ENCODE peak calls at places on chromosome 12, in eight cellular contexts. M, L, U, R, P, N, W and Q are unnamed samples. For H3K4me1, the result is how much of the 10 kb centered on the place peaks cover.

GRCh38 chr12:57476162-57476992 is 3.3 kb downstream of the ARHGAP9 start:
- DNase-seq in M (no peak), L (peak), U (no peak), R (no peak), P (peak), N (no peak), W (no peak), Q (no peak)

GRCh38 chr12:51980051-51980808 is 26.5 kb upstream of the TAMALIN start:
- DNase-seq in M (peak), L (peak), U (peak), R (peak), P (peak), N (peak), W (peak), Q (peak)

GRCh38 chr12:14629832-14630688 is 62.4 kb upstream of the PLBD1 start:
- DNase-seq in M (peak), L (peak), U (peak), R (peak), P (peak), N (peak), W (peak), Q (peak)

GRCh38 chr12:76310110-76310509 is 38.1 kb downstream of the BBS10 start:
- DNase-seq in M (no peak), L (no peak), U (no peak), R (no peak), P (no peak), N (peak), W (no peak), Q (no peak)

GRCh38 chr12:117041798-117042170 is 57.4 kb downstream of the TESC start:
- DNase-seq in M (no peak), L (no peak), U (no peak), R (no peak), P (no peak), N (no peak), W (no peak), Q (no peak)

GRCh38 chr12:75979181-75979580 is 52.4 kb downstream of the PHLDA1 start:
- DNase-seq in M (no peak), L (no peak), U (no peak), R (no peak), P (no peak), N (no peak), W (no peak), Q (no peak)

GRCh38 chr12:119869720-119870119 is 7.4 kb downstream of the CIT start:
- DNase-seq in M (no peak), L (no peak), U (no peak), R (no peak), P (no peak), N (peak), W (no peak), Q (no peak)

GRCh38 chr12:121955258-121956040 is 37.1 kb downstream of the CFAP251 start:
- DNase-seq in M (no peak), L (no peak), U (no peak), R (no peak), P (no peak), N (no peak), W (no peak), Q (no peak)

GRCh38 chr12:39127401-39127800 is 222.0 kb upstream of the CPNE8 start:
- DNase-seq in M (no peak), L (peak), U (no peak), R (peak), P (no peak), N (peak), W (no peak), Q (no peak)

GRCh38 chr12:128286970-128287369 is 20.0 kb downstream of the TMEM132C start:
- DNase-seq in M (no peak), L (no peak), U (peak), R (no peak), P (no peak), N (no peak), W (no peak), Q (no peak)

GRCh38 chr12:71223139-71223538 is 65.3 kb upstream of the TSPAN8 start:
- DNase-seq in M (no peak), L (no peak), U (no peak), R (no peak), P (no peak), N (no peak), W (no peak), Q (no peak)

GRCh38 chr12:43288666-43289065 is 263.3 kb downstream of the ADAMTS20 start:
- DNase-seq in M (no peak), L (no peak), U (no peak), R (no peak), P (no peak), N (no peak), W (no peak), Q (no peak)

GRCh38 chr12:96248532-96248931 is 54.4 kb downstream of the ELK3 start:
- DNase-seq in M (no peak), L (no peak), U (no peak), R (no peak), P (no peak), N (no peak), W (no peak), Q (no peak)

GRCh38 chr12:116426391-116427136 is 132.6 kb upstream of the MAP1LC3B2 start:
- DNase-seq in M (peak), L (peak), U (peak), R (no peak), P (peak), N (peak), W (peak), Q (no peak)

GRCh38 chr12:63018273-63018672 is 83.3 kb upstream of the PPM1H start:
- DNase-seq in M (no peak), L (no peak), U (no peak), R (no peak), P (no peak), N (no peak), W (no peak), Q (no peak)

GRCh38 chr12:98955284-98955683 is 310.2 kb downstream of the APAF1 start:
- DNase-seq in M (no peak), L (no peak), U (no peak), R (no peak), P (no peak), N (peak), W (no peak), Q (no peak)

GRCh38 chr12:26287666-26288408 is 92.5 kb downstream of the SSPN start:
- DNase-seq in M (peak), L (no peak), U (peak), R (peak), P (no peak), N (no peak), W (peak), Q (peak)

GRCh38 chr12:121893901-121894540 is 5.4 kb downstream of the PSMD9 start:
- DNase-seq in M (no peak), L (no peak), U (peak), R (peak), P (no peak), N (peak), W (no peak), Q (peak)

GRCh38 chr12:101642115-101643067 is 47.6 kb downstream of the MYBPC1 start:
- DNase-seq in M (no peak), L (peak), U (peak), R (no peak), P (peak), N (no peak), W (no peak), Q (peak)

GRCh38 chr12:42141981-42142606 is 2.6 kb downstream of the GXYLT1 start:
- DNase-seq in M (no peak), L (no peak), U (no peak), R (no peak), P (no peak), N (no peak), W (no peak), Q (no peak)

GRCh38 chr12:26303418-26303817 is 108.0 kb downstream of the SSPN start:
- DNase-seq in M (no peak), L (no peak), U (no peak), R (no peak), P (no peak), N (no peak), W (no peak), Q (no peak)

DNA sequence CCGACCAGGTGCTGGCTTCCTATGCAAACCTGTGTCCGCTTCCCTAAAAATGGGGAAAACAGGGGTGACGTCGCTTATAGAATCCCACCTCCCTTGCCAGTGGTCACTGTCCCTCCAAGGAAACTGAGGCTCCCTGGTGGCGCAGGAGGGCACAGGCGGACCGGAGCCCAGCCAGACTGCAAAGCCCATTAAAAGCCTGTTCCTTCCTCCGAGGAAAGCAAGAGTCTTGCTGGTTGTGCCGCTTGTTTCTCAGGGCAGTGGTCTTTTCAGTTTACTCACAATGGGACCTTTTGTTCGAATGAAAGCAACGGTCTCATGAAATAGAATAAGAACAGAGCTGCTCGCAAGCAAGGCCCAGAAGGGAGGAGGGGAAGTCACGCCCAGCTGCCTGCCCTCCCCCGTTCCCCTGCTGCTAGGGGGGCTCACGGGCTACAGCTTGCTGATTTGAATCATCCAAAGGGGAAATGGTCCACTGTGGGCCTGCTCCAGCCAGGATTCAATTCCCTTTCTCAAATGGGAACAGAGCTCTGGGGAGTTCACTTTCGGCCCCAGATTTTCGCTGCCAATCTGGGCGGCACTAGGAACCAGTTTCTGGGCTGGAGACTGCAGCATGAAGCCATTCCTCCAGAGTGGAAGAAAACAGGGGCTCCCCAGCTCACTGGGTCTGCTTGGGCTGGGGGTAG is 4.6 kb upstream of the SELPLG start:
- DNase-seq in M (peak), L (peak), U (no peak), R (no peak), P (no peak), N (no peak), W (peak), Q (no peak)
- H3K4me1 ChIP-seq in M (under half), L (under half), U (under half), R (under half), P (under half), N (under half), W (under half), Q (under half)

GRCh38 chr12:93573552-93574223 is 1.2 kb downstream of the SOCS2 start:
- DNase-seq in M (no peak), L (peak), U (no peak), R (peak), P (peak), N (no peak), W (peak), Q (no peak)

GRCh38 chr12:93570552-93571359 is 1.7 kb upstream of the SOCS2 start:
- DNase-seq in M (peak), L (peak), U (peak), R (peak), P (peak), N (peak), W (peak), Q (peak)

GRCh38 chr12:93571360-93571853 is 1.1 kb upstream of the SOCS2 start:
- DNase-seq in M (peak), L (peak), U (peak), R (peak), P (peak), N (peak), W (peak), Q (peak)

GRCh38 chr12:93572712-93573551 is 457 bp downstream of the SOCS2 start:
- DNase-seq in M (peak), L (peak), U (peak), R (peak), P (peak), N (no peak), W (peak), Q (no peak)

DNA sequence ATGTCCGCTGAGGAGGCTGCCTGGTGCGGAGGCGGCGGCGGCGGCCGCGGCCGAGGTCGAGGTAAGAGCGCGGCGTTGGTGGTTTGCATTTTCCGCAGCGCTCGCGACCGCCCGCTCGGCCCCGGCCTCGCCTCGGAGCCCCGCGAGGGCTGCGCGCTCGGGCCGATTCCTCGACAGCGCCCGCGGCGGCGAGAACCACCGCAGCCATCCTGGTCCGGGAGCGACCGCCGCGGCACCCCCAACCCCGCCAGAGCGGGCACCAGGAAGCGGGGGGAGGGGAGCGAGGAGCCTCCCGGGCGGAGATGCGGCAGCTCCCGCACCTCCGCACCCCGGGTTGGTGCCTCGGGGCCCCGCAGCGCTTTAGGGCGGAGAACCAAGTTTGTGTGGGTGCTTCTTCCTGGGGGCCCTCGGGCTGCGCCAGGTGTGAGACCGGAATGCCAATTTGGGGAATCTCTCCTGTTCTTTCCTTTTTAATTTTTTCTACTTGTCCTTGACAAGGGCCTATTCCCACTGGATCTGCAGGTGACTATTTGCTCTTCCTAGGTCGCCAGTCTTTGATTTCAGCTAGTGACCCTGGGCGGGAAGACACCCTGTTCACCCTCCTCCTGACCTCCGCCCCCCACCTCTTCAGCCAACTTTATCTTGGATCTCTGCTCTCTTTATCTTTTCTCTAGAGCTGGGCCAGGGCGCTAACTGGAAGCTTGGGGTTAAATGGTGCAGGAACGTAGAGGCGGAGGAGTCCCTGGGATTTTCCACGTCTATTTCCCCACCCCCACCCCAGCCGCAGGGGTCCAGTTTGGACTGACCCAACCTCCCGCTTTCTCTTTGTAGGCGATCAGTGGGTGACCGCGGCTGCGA is at the start of gene SOCS2:
- DNase-seq in M (peak), L (peak), U (peak), R (peak), P (no peak), N (peak), W (peak), Q (peak)
- TF ChIP-seq POLR2A in M (peak), L (no peak), U (no peak), R (no peak), P (no peak), N (no peak), W (no peak), Q (peak)

DNA sequence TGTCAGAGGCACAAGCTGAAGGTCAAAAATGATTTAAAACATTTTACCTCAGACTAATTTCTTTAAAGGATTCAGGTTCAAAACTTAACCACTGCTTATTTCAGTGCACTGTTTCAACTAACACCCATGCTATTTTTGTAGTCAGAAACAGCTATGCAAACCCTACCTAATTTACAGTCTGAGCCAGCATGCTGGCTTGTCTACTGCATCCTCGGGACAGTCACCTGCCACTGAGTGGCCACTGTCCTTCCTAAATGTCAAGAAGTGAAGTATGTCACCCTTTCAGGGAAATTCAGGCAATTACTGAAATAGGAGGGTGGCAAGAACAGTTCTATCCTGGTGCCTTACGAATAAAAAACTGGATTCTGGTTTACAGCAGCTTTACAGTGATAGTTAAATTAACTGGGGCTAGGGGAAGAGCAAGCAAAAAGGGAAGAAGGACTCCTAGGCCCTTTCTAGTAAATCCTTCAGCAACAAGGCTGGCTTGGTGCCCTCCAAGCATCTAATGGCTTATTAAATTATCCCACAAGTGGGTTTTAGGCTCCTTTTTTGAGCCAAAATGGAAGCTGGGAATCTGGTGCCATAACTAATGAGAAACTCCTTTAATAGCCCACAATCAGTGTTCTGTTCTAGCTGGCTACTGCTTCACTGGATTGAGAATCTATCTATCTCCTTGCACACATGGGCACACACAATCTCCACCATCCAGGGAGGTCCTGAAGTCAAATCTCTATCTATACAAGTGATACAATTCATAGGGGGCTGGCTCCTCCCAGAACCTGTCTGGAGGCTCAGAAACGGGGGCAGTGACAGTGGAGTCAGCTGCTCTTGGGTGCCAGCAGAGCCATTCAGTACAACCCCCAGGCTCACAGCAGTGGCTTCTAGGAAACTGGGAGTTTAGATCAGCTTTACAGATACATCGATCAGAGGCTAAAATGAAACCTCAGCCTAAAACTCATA is 43.4 kb downstream of the SH2B3 start:
- DNase-seq in M (no peak), L (no peak), U (peak), R (no peak), P (peak), N (no peak), W (no peak), Q (no peak)
- H3K4me1 ChIP-seq in M (under half), L (under half), U (under half), R (half or more), P (under half), N (under half), W (half or more), Q (under half)

DNA sequence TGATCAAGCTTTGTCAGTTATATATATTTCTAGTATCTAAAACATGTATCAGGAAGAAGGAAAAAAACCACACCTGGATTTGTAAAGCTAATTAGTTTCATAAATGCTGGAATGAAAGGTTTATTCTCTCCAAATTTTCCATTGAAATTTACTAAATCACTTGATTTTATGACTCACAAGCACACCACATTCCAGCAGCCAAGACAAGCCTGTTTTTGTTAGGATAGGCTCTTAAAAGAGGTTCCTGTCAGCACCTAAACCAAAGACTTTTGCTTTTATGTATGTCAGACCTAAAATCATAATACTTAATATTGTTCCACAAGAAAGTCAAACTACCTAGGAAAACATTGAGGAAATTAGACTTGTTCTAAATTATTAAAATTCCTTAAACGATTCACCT is 85.3 kb upstream of the PAWR start:
- DNase-seq in M (no peak), L (no peak), U (no peak), R (peak), P (no peak), N (no peak), W (no peak), Q (no peak)
- TF ChIP-seq POLR2A in M (no peak), L (no peak), U (no peak), R (no peak), P (no peak), N (no peak), W (no peak), Q (no peak)

GRCh38 chr12:104720346-104721064 is 237.6 kb downstream of the SLC41A2 start:
- DNase-seq in M (no peak), L (peak), U (no peak), R (no peak), P (peak), N (no peak), W (no peak), Q (no peak)

GRCh38 chr12:104718581-104718980 is 239.5 kb downstream of the SLC41A2 start:
- DNase-seq in M (no peak), L (no peak), U (no peak), R (no peak), P (peak), N (no peak), W (no peak), Q (no peak)

GRCh38 chr12:104721944-104722343 is 236.1 kb downstream of the SLC41A2 start:
- DNase-seq in M (no peak), L (no peak), U (no peak), R (no peak), P (no peak), N (no peak), W (no peak), Q (no peak)

GRCh38 chr12:104721065-104721458 is 237.0 kb downstream of the SLC41A2 start:
- DNase-seq in M (no peak), L (no peak), U (no peak), R (no peak), P (no peak), N (no peak), W (no peak), Q (no peak)

DNA sequence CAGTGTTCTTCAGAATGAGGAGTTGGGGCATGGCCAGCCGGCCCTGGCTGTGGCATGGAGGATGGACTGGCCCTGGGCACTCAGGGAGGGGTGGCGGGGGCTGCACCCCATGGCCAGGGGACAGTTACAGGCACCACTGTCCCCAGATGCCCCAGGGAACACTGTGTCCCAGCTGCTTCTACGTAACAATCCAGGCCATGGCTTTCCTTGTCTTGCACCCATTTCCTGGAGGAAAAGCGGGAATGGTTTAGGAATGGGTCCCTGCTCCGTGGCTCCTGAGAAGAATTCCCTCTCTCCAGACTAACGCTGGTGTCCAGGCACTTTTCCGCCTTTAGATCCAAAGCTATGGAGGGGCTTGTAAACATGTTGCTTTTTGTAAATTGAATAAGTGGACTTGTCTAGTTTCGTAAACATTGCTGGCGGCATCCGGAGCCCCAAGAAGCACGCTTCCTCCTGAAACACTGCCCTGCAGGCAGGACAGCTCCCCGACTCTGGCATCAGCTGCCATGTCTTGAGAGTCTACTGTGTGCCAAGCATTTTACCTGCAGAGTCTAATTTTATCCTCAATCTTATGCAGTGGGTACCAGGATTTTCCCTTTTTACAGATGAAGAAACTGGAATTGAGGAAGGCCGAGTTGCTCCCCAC is 238.3 kb downstream of the SLC41A2 start:
- DNase-seq in M (no peak), L (no peak), U (no peak), R (no peak), P (no peak), N (no peak), W (no peak), Q (no peak)
- H3K4me1 ChIP-seq in M (under half), L (under half), U (under half), R (under half), P (under half), N (under half), W (under half), Q (under half)

GRCh38 chr12:65596514-65597010 is 227.7 kb upstream of the HMGA2 start:
- DNase-seq in M (no peak), L (no peak), U (no peak), R (no peak), P (no peak), N (no peak), W (no peak), Q (no peak)
- TF ChIP-seq POLR2A in M (no peak), L (no peak), U (no peak), R (no peak), P (no peak), N (no peak), W (no peak), Q (no peak)